ENCODE peak calls at places on chromosomes 6 and 20, in five cellular contexts. U is epithelial cell of prostate, Y is neural progenitor cell, N is MM.1S, V is AG04450. S is an unnamed sample.

GRCh38 chr6:159727717-159728440 is 573 bp downstream of the WTAP start:
- DNase-seq in U (no peak), Y (no peak), N (peak), V (no peak), S (no peak)

GRCh38 chr6:88761237-88762031 is 202.0 kb downstream of the RNGTT start:
- DNase-seq in U (no peak), Y (peak), N (no peak), V (no peak), S (no peak)

GRCh38 chr6:7051780-7052440 is 55.9 kb upstream of the RREB1 start:
- DNase-seq in U (no peak), Y (peak), N (no peak), V (no peak), S (peak)

GRCh38 chr6:118589186-118589585 is 41.1 kb downstream of the PLN start:
- DNase-seq in U (no peak), Y (no peak), N (no peak), V (no peak), S (no peak)

GRCh38 chr6:129606664-129607063 is 103.3 kb downstream of the ARHGAP18 start:
- DNase-seq in U (no peak), Y (no peak), N (peak), V (no peak), S (no peak)

GRCh38 chr20:24767623-24768100 is 181.4 kb upstream of the CST7 start:
- DNase-seq in U (no peak), Y (no peak), N (no peak), V (no peak), S (no peak)

GRCh38 chr6:32973934-32974333 is 5.5 kb downstream of the BRD2 start:
- DNase-seq in U (no peak), Y (peak), N (peak), V (no peak), S (peak)

GRCh38 chr6:98530732-98531131 is 303.6 kb upstream of the POU3F2 start:
- DNase-seq in U (no peak), Y (no peak), N (peak), V (no peak), S (no peak)

GRCh38 chr6:80535914-80536565 is 429.6 kb downstream of the BCKDHB start:
- DNase-seq in U (peak), Y (no peak), N (no peak), V (no peak), S (no peak)

GRCh38 chr6:56663344-56663743 is 20.7 kb upstream of the DST start:
- DNase-seq in U (peak), Y (no peak), N (no peak), V (no peak), S (no peak)

GRCh38 chr6:97040355-97040860 is 115.9 kb downstream of the KLHL32 start:
- DNase-seq in U (no peak), Y (peak), N (no peak), V (no peak), S (no peak)

GRCh38 chr6:137767931-137768690 is 98.9 kb upstream of the TNFAIP3 start:
- DNase-seq in U (no peak), Y (no peak), N (peak), V (no peak), S (no peak)

GRCh38 chr6:28635547-28636158 is 110.0 kb downstream of the GPX5 start:
- DNase-seq in U (no peak), Y (peak), N (no peak), V (no peak), S (no peak)

GRCh38 chr6:3695065-3695830 is 56.3 kb downstream of the PXDC1 start:
- DNase-seq in U (no peak), Y (no peak), N (no peak), V (no peak), S (no peak)

GRCh38 chr6:106620931-106621672 is 8.2 kb downstream of the RTN4IP1 start:
- DNase-seq in U (no peak), Y (no peak), N (no peak), V (no peak), S (no peak)

GRCh38 chr6:6966127-6966526 is 141.6 kb upstream of the RREB1 start:
- DNase-seq in U (no peak), Y (no peak), N (no peak), V (no peak), S (no peak)

GRCh38 chr6:10140824-10141223 is 274.1 kb downstream of the TFAP2A start:
- DNase-seq in U (peak), Y (no peak), N (no peak), V (no peak), S (no peak)

GRCh38 chr6:106502534-106502933 is 126.8 kb downstream of the RTN4IP1 start:
- DNase-seq in U (peak), Y (no peak), N (no peak), V (no peak), S (no peak)

GRCh38 chr20:33863440-33864323 is 52.5 kb downstream of the CHMP4B start:
- DNase-seq in U (no peak), Y (no peak), N (no peak), V (no peak), S (no peak)

GRCh38 chr6:129662980-129663431 is 47.0 kb downstream of the ARHGAP18 start:
- DNase-seq in U (no peak), Y (no peak), N (no peak), V (no peak), S (no peak)

GRCh38 chr6:49618257-49618656 is 18.4 kb downstream of the RHAG start:
- DNase-seq in U (no peak), Y (no peak), N (no peak), V (no peak), S (no peak)

GRCh38 chr6:56771929-56772607 is 129.4 kb upstream of the DST start:
- DNase-seq in U (no peak), Y (no peak), N (no peak), V (no peak), S (no peak)

GRCh38 chr6:151285121-151285520 is 45.4 kb downstream of the AKAP12 start:
- DNase-seq in U (no peak), Y (no peak), N (no peak), V (no peak), S (no peak)

GRCh38 chr20:50790651-50791277 is 4.1 kb upstream of the BCAS4 start:
- DNase-seq in U (peak), Y (peak), N (peak), V (peak), S (peak)

GRCh38 chr6:108955329-108955949 is 107.2 kb downstream of the ARMC2 start:
- DNase-seq in U (no peak), Y (no peak), N (peak), V (no peak), S (no peak)

GRCh38 chr6:71619836-71620235 is 266.5 kb upstream of the RIMS1 start:
- DNase-seq in U (no peak), Y (no peak), N (no peak), V (no peak), S (no peak)

GRCh38 chr6:154606860-154607259 is 96.4 kb upstream of the CNKSR3 start:
- DNase-seq in U (no peak), Y (no peak), N (no peak), V (no peak), S (no peak)

GRCh38 chr6:169939554-169940164 is 188.2 kb downstream of the ERMARD start:
- DNase-seq in U (no peak), Y (no peak), N (no peak), V (no peak), S (no peak)

GRCh38 chr6:26183237-26183580 is 96.0 kb downstream of the HFE start:
- DNase-seq in U (no peak), Y (no peak), N (no peak), V (no peak), S (no peak)

GRCh38 chr20:18090044-18090443 is 32.3 kb upstream of the OVOL2 start:
- DNase-seq in U (no peak), Y (no peak), N (no peak), V (no peak), S (no peak)

GRCh38 chr6:20789162-20789561 is 254.9 kb downstream of the CDKAL1 start:
- DNase-seq in U (no peak), Y (no peak), N (no peak), V (peak), S (no peak)

GRCh38 chr6:157531169-157531985 is 150.4 kb downstream of the ZDHHC14 start:
- DNase-seq in U (no peak), Y (peak), N (no peak), V (no peak), S (no peak)

GRCh38 chr6:38714239-38715015 is 684 bp upstream of the DNAH8 start:
- DNase-seq in U (no peak), Y (no peak), N (no peak), V (no peak), S (no peak)

GRCh38 chr20:37192137-37192854 is 12.9 kb upstream of the MROH8 start:
- DNase-seq in U (no peak), Y (peak), N (peak), V (peak), S (peak)
- H3K27ac ChIP-seq in U (no peak), Y (no peak), N (no peak), V (no peak), S (no peak)

GRCh38 chr6:52611833-52612232 is 35.0 kb upstream of the TRAM2 start:
- DNase-seq in U (no peak), Y (no peak), N (no peak), V (no peak), S (no peak)
- H3K27ac ChIP-seq in U (no peak), Y (no peak), N (no peak), V (no peak), S (no peak)

GRCh38 chr20:57896563-57896962 is 186.7 kb upstream of the PMEPA1 start:
- DNase-seq in U (no peak), Y (no peak), N (no peak), V (no peak), S (no peak)
- H3K27ac ChIP-seq in U (no peak), Y (no peak), N (no peak), V (no peak), S (no peak)

DNA sequence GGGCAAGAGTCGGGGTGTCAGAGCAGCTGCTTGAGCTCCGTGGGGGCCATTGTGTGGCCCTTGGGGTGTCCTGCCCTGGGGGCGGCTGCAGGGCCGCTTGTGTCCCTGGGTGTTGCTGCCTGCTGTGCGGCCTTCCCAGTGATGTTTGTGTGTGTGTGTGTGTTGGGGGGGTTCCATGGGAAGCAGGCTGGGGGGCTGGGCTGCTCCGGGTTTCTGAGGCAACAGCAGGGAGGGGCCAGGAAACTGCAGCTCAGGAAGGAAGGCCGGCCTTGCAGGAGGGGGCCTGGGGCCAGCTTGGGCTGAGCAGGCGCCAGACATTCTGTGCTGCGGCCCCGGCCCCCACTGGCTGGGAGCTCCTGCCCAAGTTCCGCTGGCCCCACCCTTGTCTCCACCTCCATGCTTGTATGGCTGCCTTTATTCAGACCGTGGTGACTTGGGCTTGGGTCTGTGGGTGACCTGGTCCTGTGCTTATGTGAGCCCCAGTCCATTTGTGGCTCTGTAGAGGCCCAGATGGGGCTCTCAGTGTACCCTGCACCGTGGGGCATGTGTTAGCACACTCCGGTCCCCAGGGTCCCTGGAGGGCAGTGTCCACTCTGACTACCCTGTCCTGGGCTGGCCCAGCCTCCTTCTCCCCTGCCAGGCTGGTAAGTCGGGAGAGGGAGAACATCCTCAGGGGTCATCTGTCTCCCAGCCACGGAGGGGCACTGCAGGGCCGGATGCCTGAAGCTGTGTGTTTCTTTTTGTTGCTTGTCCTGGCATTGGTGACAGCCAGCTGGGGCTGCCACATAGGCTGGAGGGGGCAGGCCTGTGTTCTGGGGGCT is 4.6 kb upstream of the SOX18 start:
- DNase-seq in U (no peak), Y (peak), N (no peak), V (no peak), S (no peak)
- H3K27ac ChIP-seq in U (no peak), Y (no peak), N (no peak), V (no peak), S (peak)

GRCh38 chr20:52090036-52090435 is 101.5 kb downstream of the ZFP64 start:
- DNase-seq in U (no peak), Y (no peak), N (no peak), V (no peak), S (no peak)
- H3K27ac ChIP-seq in U (no peak), Y (no peak), N (no peak), V (no peak), S (no peak)

DNA sequence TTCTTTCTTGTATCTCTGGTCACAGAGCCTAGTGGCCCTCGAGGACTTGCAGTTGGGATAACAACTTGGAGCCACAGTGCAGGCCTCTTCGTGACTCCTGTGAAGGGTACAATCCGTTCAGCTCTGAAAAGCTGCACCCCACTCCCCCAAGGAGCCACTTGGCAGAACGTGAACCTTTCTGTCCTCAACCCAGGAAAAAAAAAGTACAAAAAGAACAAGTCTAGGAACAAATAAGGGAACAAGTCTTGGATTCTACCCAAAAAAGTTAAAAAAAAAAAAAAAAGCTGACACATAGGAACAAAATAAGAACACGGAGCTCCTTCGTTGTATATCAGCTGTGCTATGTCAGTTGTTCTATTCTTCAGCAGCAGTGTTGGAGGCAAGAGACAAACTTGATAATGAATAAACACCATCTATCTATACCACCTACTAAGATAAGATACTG is 77.9 kb upstream of the TULP1 start:
- DNase-seq in U (no peak), Y (no peak), N (no peak), V (no peak), S (no peak)
- H3K27ac ChIP-seq in U (no peak), Y (no peak), N (no peak), V (no peak), S (no peak)